ENCODE peak calls at places on chromosomes 1 and 21, in seven cellular contexts. One of them, this sample, is unnamed.

GRCh38 chr1:172727275-172727674 is 68.4 kb downstream of the FASLG start:
- DNase-seq in uterus: no peak
- DNase-seq in AG08396: no peak
- DNase-seq in ELR: no peak
- DNase-seq in CD4-positive, CD25-positive, alpha-beta regulatory T cell: no peak
- DNase-seq in adrenal gland: no peak
- DNase-seq in suprapubic skin: no peak
- DNase-seq in this sample: no peak

GRCh38 chr21:45366476-45366875 is 38.5 kb upstream of the COL18A1 start:
- DNase-seq in adrenal gland: no peak
- DNase-seq in uterus: no peak
- DNase-seq in suprapubic skin: no peak
- DNase-seq in ELR: no peak
- DNase-seq in AG08396: no peak
- DNase-seq in CD4-positive, CD25-positive, alpha-beta regulatory T cell: no peak
- DNase-seq in this sample: no peak

GRCh38 chr1:56797079-56797685 is 22.0 kb downstream of the FYB2 start:
- DNase-seq in adrenal gland: no peak
- DNase-seq in suprapubic skin: no peak
- DNase-seq in CD4-positive, CD25-positive, alpha-beta regulatory T cell: no peak
- DNase-seq in uterus: no peak
- DNase-seq in ELR: no peak
- DNase-seq in AG08396: no peak
- DNase-seq in this sample: no peak

GRCh38 chr1:179164494-179164893 is 65.0 kb downstream of the ABL2 start:
- DNase-seq in CD4-positive, CD25-positive, alpha-beta regulatory T cell: no peak
- DNase-seq in ELR: peak
- DNase-seq in uterus: no peak
- DNase-seq in suprapubic skin: no peak
- DNase-seq in adrenal gland: no peak
- DNase-seq in AG08396: no peak
- DNase-seq in this sample: peak

GRCh38 chr21:33761104-33762036 is 119.1 kb downstream of the ITSN1 start:
- DNase-seq in uterus: peak
- DNase-seq in CD4-positive, CD25-positive, alpha-beta regulatory T cell: no peak
- DNase-seq in suprapubic skin: no peak
- DNase-seq in AG08396: peak
- DNase-seq in adrenal gland: no peak
- DNase-seq in ELR: peak
- DNase-seq in this sample: peak

GRCh38 chr1:20724364-20725188 is 6.8 kb upstream of the KIF17 start:
- DNase-seq in uterus: no peak
- DNase-seq in ELR: no peak
- DNase-seq in adrenal gland: no peak
- DNase-seq in suprapubic skin: no peak
- DNase-seq in CD4-positive, CD25-positive, alpha-beta regulatory T cell: no peak
- DNase-seq in AG08396: no peak
- DNase-seq in this sample: peak

GRCh38 chr1:62687421-62687902 is 724 bp downstream of the DOCK7 start:
- DNase-seq in suprapubic skin: no peak
- DNase-seq in CD4-positive, CD25-positive, alpha-beta regulatory T cell: peak
- DNase-seq in AG08396: peak
- DNase-seq in uterus: peak
- DNase-seq in adrenal gland: peak
- DNase-seq in ELR: peak
- DNase-seq in this sample: peak

GRCh38 chr1:6157528-6158174 is 22.5 kb downstream of the CHD5 start:
- DNase-seq in suprapubic skin: no peak
- DNase-seq in CD4-positive, CD25-positive, alpha-beta regulatory T cell: no peak
- DNase-seq in uterus: no peak
- DNase-seq in AG08396: no peak
- DNase-seq in ELR: peak
- DNase-seq in adrenal gland: no peak
- DNase-seq in this sample: no peak

GRCh38 chr1:200379431-200379755 is 30.4 kb downstream of the ZNF281 start:
- DNase-seq in suprapubic skin: no peak
- DNase-seq in adrenal gland: no peak
- DNase-seq in CD4-positive, CD25-positive, alpha-beta regulatory T cell: no peak
- DNase-seq in AG08396: peak
- DNase-seq in ELR: peak
- DNase-seq in uterus: no peak
- DNase-seq in this sample: peak

GRCh38 chr1:197614916-197615692 is 160.2 kb downstream of the DENND1B start:
- DNase-seq in adrenal gland: peak
- DNase-seq in uterus: no peak
- DNase-seq in CD4-positive, CD25-positive, alpha-beta regulatory T cell: peak
- DNase-seq in ELR: peak
- DNase-seq in suprapubic skin: no peak
- DNase-seq in AG08396: peak
- DNase-seq in this sample: no peak

GRCh38 chr1:67601539-67601938 is 83.5 kb upstream of the GADD45A start:
- DNase-seq in uterus: no peak
- DNase-seq in ELR: no peak
- DNase-seq in CD4-positive, CD25-positive, alpha-beta regulatory T cell: no peak
- DNase-seq in suprapubic skin: no peak
- DNase-seq in AG08396: no peak
- DNase-seq in adrenal gland: no peak
- DNase-seq in this sample: no peak

GRCh38 chr1:39391741-39392679 is 99.4 kb upstream of the BMP8A start:
- DNase-seq in AG08396: peak
- DNase-seq in ELR: peak
- DNase-seq in uterus: peak
- DNase-seq in adrenal gland: peak
- DNase-seq in suprapubic skin: no peak
- DNase-seq in CD4-positive, CD25-positive, alpha-beta regulatory T cell: no peak
- DNase-seq in this sample: peak